ENCODE peak calls at places on chromosome 9, in nine cellular contexts. U, V, D, C, K, S, I, W and F are unnamed samples.

GRCh38 chr9:111598730-111599091 is 736 bp downstream of the PTGR1 start:
- DNase-seq in W (peak; percentile 53), S (peak; percentile 71), C (peak; percentile 84), U (no peak), D (no peak), K (no peak), I (no peak), V (peak; percentile 29), F (no peak)

GRCh38 chr9:26750126-26750525 is 142.5 kb downstream of the CAAP1 start:
- DNase-seq in V (no peak), I (no peak), S (no peak), W (no peak), K (no peak), C (no peak), U (no peak), D (no peak), F (no peak)

GRCh38 chr9:111975709-111976108 is 79.1 kb downstream of the UGCG start:
- DNase-seq in U (peak; percentile 62), D (no peak), K (peak; percentile 69), S (peak; percentile 37), V (peak; percentile 80), C (no peak), I (peak; percentile 55), W (no peak), F (peak; percentile 48)

GRCh38 chr9:128689293-128689770 is 310 bp downstream of the SET start:
- DNase-seq in K (peak; percentile 81), S (peak; percentile 77), C (no peak), V (peak; percentile 59), U (no peak), W (peak; percentile 64), I (no peak), D (peak; percentile 81), F (peak; percentile 76)

GRCh38 chr9:114138537-114138936 is 16.8 kb upstream of the COL27A1 start:
- DNase-seq in W (peak; percentile 20), C (peak; percentile 13), I (no peak), V (peak; percentile 70), S (no peak), K (no peak), U (no peak), D (no peak), F (peak; percentile 65)

GRCh38 chr9:81526587-81526986 is 162.8 kb downstream of the TLE1 start:
- DNase-seq in D (no peak), C (peak; percentile 71), V (no peak), W (peak; percentile 58), S (no peak), K (no peak), U (no peak), I (no peak), F (no peak)

GRCh38 chr9:72695365-72695764 is 174.0 kb downstream of the TMC1 start:
- DNase-seq in I (no peak), S (no peak), C (no peak), K (peak; percentile 55), W (no peak), V (no peak), U (peak; percentile 7), D (no peak), F (no peak)

GRCh38 chr9:6975198-6975597 is 217.4 kb downstream of the KDM4C start:
- DNase-seq in I (no peak), C (no peak), U (no peak), D (no peak), S (no peak), V (no peak), W (no peak), K (no peak), F (no peak)

GRCh38 chr9:114273461-114273881 is 49.4 kb upstream of the ORM1 start:
- DNase-seq in W (no peak), U (no peak), D (no peak), C (peak; percentile 31), V (peak; percentile 53), S (peak; percentile 37), I (no peak), K (no peak), F (no peak)

GRCh38 chr9:110029422-110029814 is 178.5 kb downstream of the C9orf152 start:
- DNase-seq in C (peak; percentile 89), K (no peak), U (no peak), V (no peak), W (peak; percentile 96), S (peak; percentile 71), D (no peak), I (no peak), F (no peak)

GRCh38 chr9:899440-900184 is 58.1 kb downstream of the DMRT1 start:
- DNase-seq in W (no peak), I (peak; percentile 62), U (peak; percentile 63), S (no peak), C (no peak), K (no peak), D (no peak), V (no peak), F (peak; percentile 50)

DNA sequence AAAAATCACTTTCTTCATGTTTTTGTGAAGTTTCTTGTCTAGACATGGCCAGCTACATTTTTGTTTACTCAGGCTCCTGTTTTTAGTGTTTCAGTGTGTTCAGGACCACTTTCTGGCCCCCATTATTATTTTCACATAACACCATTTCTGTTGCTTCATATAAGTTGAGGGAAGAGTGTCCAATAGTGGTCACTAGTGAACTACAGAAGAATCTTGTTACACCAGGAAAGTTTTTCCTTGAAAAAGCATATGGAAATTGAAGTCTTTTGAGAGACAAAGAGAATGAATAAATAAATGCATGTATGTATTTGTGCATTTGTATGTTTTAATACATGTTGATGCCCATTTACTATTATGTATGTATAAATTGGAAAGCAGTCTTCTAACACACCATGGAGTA is 3.8 kb downstream of the ADAMTSL1 start:
- DNase-seq in C (peak; percentile 34), V (no peak), D (no peak), K (no peak), W (no peak), I (no peak), U (no peak), S (no peak), F (no peak)
- H3K4me3 ChIP-seq in C (peak overlapping the region; percentile 87), V (no peak overlapping the region), D (no peak overlapping the region), K (no peak overlapping the region), W (no peak overlapping the region), I (no peak overlapping the region), U (no peak overlapping the region), S (no peak overlapping the region), F (no peak overlapping the region)

GRCh38 chr9:35112257-35113020 is 3.2 kb downstream of the ATOSB start:
- DNase-seq in V (no peak), C (peak; percentile 95), K (no peak), W (peak; percentile 59), D (no peak), S (peak; percentile 80), I (no peak), U (no peak), F (no peak)

GRCh38 chr9:35111006-35111933 is 4.4 kb downstream of the ATOSB start:
- DNase-seq in S (peak; percentile 99), D (peak; percentile 96), U (peak; percentile 100), K (peak; percentile 99), V (peak; percentile 99), I (peak; percentile 99), W (peak; percentile 99), C (peak; percentile 100), F (peak; percentile 98)

GRCh38 chr9:35108461-35108860 is 5.5 kb upstream of the STOML2 start:
- DNase-seq in K (no peak), V (no peak), W (no peak), S (peak; percentile 46), D (no peak), U (no peak), C (no peak), I (no peak), F (no peak)

GRCh38 chr9:35108946-35109575 is 6.1 kb upstream of the STOML2 start:
- DNase-seq in W (no peak), S (peak; percentile 59), D (no peak), C (no peak), K (peak; percentile 29), U (no peak), I (no peak), V (no peak), F (peak; percentile 13)

GRCh38 chr9:35110327-35110758 is 5.3 kb downstream of the ATOSB start:
- DNase-seq in V (no peak), I (no peak), S (peak; percentile 92), U (no peak), K (no peak), C (peak; percentile 79), D (no peak), W (peak; percentile 60), F (peak; percentile 26)
- H3K4me3 ChIP-seq in V (no peak overlapping the region), I (no peak overlapping the region), S (peak overlapping the region; percentile 79), U (peak overlapping the region; percentile 93), K (peak overlapping the region; percentile 84), C (peak overlapping the region; percentile 89), D (peak overlapping the region; percentile 95), W (peak overlapping the region; percentile 91), F (no peak overlapping the region)

GRCh38 chr9:134455537-134455936 is 129.3 kb downstream of the RXRA start:
- DNase-seq in D (no peak), W (no peak), V (no peak), K (no peak), I (no peak), C (no peak), S (no peak), U (no peak), F (no peak)

GRCh38 chr9:134458111-134458845 is 132.0 kb downstream of the RXRA start:
- DNase-seq in W (peak; percentile 58), U (no peak), K (no peak), D (no peak), V (no peak), C (peak; percentile 68), I (no peak), S (no peak), F (no peak)

GRCh38 chr9:134455951-134456739 is 129.9 kb downstream of the RXRA start:
- DNase-seq in W (peak; percentile 98), C (peak; percentile 99), I (peak; percentile 23), D (peak; percentile 77), S (peak; percentile 93), U (no peak), K (no peak), V (no peak), F (no peak)

GRCh38 chr9:134457321-134457923 is 131.2 kb downstream of the RXRA start:
- DNase-seq in S (no peak), I (no peak), D (no peak), C (no peak), K (no peak), U (no peak), V (no peak), W (no peak), F (no peak)

DNA sequence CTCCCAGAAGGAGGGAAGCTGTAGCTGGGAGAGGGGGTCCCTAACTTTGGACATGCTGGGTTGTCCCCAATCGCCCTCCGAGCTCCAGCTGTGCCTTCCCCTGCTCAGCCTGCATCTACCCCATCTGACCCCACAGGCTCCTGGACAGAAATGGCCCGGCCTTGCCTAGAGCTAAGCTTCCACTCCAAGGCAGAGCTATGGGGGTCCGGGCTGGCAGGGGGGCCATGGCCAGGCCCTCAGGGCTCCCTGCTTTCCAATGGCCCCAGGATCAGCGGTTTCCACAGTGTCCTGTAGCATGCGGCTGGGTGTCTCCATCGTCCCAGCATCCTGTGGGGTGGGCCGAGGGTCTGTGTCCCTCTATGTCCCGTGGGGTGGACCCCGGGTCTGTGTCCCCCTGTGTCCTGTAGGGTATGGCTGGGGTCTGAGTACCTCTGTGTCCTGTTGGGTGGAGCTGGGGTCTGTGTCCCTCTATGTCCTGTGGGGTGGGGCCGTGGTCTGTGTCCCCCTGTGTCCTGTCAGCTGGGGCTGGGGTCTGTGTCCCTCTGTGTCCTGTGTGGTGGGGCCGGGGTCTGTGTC is 130.6 kb downstream of the RXRA start:
- DNase-seq in I (no peak), U (no peak), W (no peak), D (peak; percentile 51), V (no peak), K (no peak), C (no peak), S (no peak), F (no peak)
- H3K4me3 ChIP-seq in I (no peak overlapping the region), U (no peak overlapping the region), W (no peak overlapping the region), D (no peak overlapping the region), V (no peak overlapping the region), K (no peak overlapping the region), C (no peak overlapping the region), S (peak overlapping the region; percentile 50), F (no peak overlapping the region)

GRCh38 chr9:124752967-124753366 is 18.1 kb downstream of the NR6A1 start:
- DNase-seq in W (no peak), K (no peak), U (no peak), D (peak; percentile 29), V (no peak), S (no peak), C (peak; percentile 86), I (no peak), F (no peak)
- H3K4me3 ChIP-seq in W (no peak overlapping the region), K (no peak overlapping the region), U (no peak overlapping the region), D (no peak overlapping the region), V (no peak overlapping the region), S (no peak overlapping the region), C (no peak overlapping the region), I (no peak overlapping the region), F (no peak overlapping the region)